ENCODE peak calls at places on chromosomes 2 and 18, in nine cellular contexts. One of them, this sample, is unnamed.

GRCh38 chr2:31297751-31298150 is 63.8 kb downstream of the EHD3 start:
- DNase-seq in left ventricle myocardium inferior: no peak
- DNase-seq in AG04449: no peak
- DNase-seq in breast epithelium: no peak
- DNase-seq in A549: peak; percentile 42
- DNase-seq in endodermal cell: peak; percentile 45
- DNase-seq in foreskin fibroblast: peak; percentile 47
- DNase-seq in sigmoid colon: no peak
- DNase-seq in AG04450: no peak
- DNase-seq in this sample: no peak

GRCh38 chr2:175383286-175383685 is 201.8 kb upstream of the ATP5MC3 start:
- DNase-seq in breast epithelium: no peak
- DNase-seq in AG04449: no peak
- DNase-seq in endodermal cell: no peak
- DNase-seq in sigmoid colon: no peak
- DNase-seq in left ventricle myocardium inferior: no peak
- DNase-seq in A549: no peak
- DNase-seq in foreskin fibroblast: no peak
- DNase-seq in AG04450: no peak
- DNase-seq in this sample: no peak

GRCh38 chr2:96734899-96735585 is 4.8 kb downstream of the LMAN2L start:
- DNase-seq in foreskin fibroblast: no peak
- DNase-seq in AG04449: no peak
- DNase-seq in A549: no peak
- DNase-seq in sigmoid colon: peak; percentile 42
- DNase-seq in breast epithelium: no peak
- DNase-seq in endodermal cell: no peak
- DNase-seq in AG04450: no peak
- DNase-seq in left ventricle myocardium inferior: no peak
- DNase-seq in this sample: no peak

GRCh38 chr2:28378679-28379392 is 13.8 kb upstream of the FOSL2 start:
- DNase-seq in endodermal cell: no peak
- DNase-seq in AG04449: no peak
- DNase-seq in foreskin fibroblast: no peak
- DNase-seq in breast epithelium: no peak
- DNase-seq in sigmoid colon: no peak
- DNase-seq in AG04450: no peak
- DNase-seq in left ventricle myocardium inferior: no peak
- DNase-seq in A549: no peak
- DNase-seq in this sample: no peak

GRCh38 chr18:58497845-58498244 is 131.0 kb downstream of the ALPK2 start:
- DNase-seq in left ventricle myocardium inferior: no peak
- DNase-seq in A549: no peak
- DNase-seq in breast epithelium: no peak
- DNase-seq in endodermal cell: no peak
- DNase-seq in AG04449: no peak
- DNase-seq in foreskin fibroblast: peak; percentile 40
- DNase-seq in AG04450: no peak
- DNase-seq in sigmoid colon: no peak
- DNase-seq in this sample: no peak

GRCh38 chr2:105804266-105804665 is 59.6 kb downstream of the NCK2 start:
- DNase-seq in foreskin fibroblast: peak; percentile 24
- DNase-seq in AG04450: no peak
- DNase-seq in left ventricle myocardium inferior: no peak
- DNase-seq in A549: no peak
- DNase-seq in AG04449: no peak
- DNase-seq in sigmoid colon: no peak
- DNase-seq in breast epithelium: no peak
- DNase-seq in endodermal cell: no peak
- DNase-seq in this sample: no peak

GRCh38 chr2:220144411-220144810 is 517.0 kb downstream of the SLC4A3 start:
- DNase-seq in AG04450: peak; percentile 39
- DNase-seq in A549: no peak
- DNase-seq in breast epithelium: no peak
- DNase-seq in endodermal cell: no peak
- DNase-seq in AG04449: no peak
- DNase-seq in left ventricle myocardium inferior: no peak
- DNase-seq in foreskin fibroblast: peak; percentile 89
- DNase-seq in sigmoid colon: no peak
- DNase-seq in this sample: no peak

GRCh38 chr2:171541202-171541884 is 19.1 kb downstream of the CYBRD1 start:
- DNase-seq in endodermal cell: peak; percentile 74
- DNase-seq in AG04450: no peak
- DNase-seq in foreskin fibroblast: no peak
- DNase-seq in AG04449: no peak
- DNase-seq in A549: peak; percentile 52
- DNase-seq in sigmoid colon: no peak
- DNase-seq in left ventricle myocardium inferior: no peak
- DNase-seq in breast epithelium: no peak
- DNase-seq in this sample: no peak

GRCh38 chr2:171319164-171319810 is 114.5 kb downstream of the METTL8 start:
- DNase-seq in breast epithelium: no peak
- DNase-seq in AG04450: no peak
- DNase-seq in left ventricle myocardium inferior: no peak
- DNase-seq in foreskin fibroblast: peak; percentile 49
- DNase-seq in AG04449: peak; percentile 17
- DNase-seq in A549: no peak
- DNase-seq in endodermal cell: peak; percentile 72
- DNase-seq in sigmoid colon: no peak
- DNase-seq in this sample: no peak

GRCh38 chr2:9737053-9737875 is 106.0 kb upstream of the TAF1B start:
- DNase-seq in sigmoid colon: no peak
- DNase-seq in left ventricle myocardium inferior: no peak
- DNase-seq in breast epithelium: no peak
- DNase-seq in A549: peak; percentile 33
- DNase-seq in AG04450: no peak
- DNase-seq in endodermal cell: no peak
- DNase-seq in foreskin fibroblast: peak; percentile 42
- DNase-seq in AG04449: no peak
- DNase-seq in this sample: no peak

GRCh38 chr2:9738062-9738717 is 105.1 kb upstream of the TAF1B start:
- DNase-seq in endodermal cell: no peak
- DNase-seq in AG04450: no peak
- DNase-seq in A549: no peak
- DNase-seq in AG04449: no peak
- DNase-seq in foreskin fibroblast: no peak
- DNase-seq in left ventricle myocardium inferior: no peak
- DNase-seq in sigmoid colon: no peak
- DNase-seq in breast epithelium: no peak
- DNase-seq in this sample: no peak

GRCh38 chr2:9734308-9734707 is 103.5 kb upstream of the YWHAQ start:
- DNase-seq in sigmoid colon: no peak
- DNase-seq in foreskin fibroblast: no peak
- DNase-seq in breast epithelium: no peak
- DNase-seq in left ventricle myocardium inferior: no peak
- DNase-seq in AG04450: no peak
- DNase-seq in endodermal cell: no peak
- DNase-seq in AG04449: no peak
- DNase-seq in A549: no peak
- DNase-seq in this sample: no peak

GRCh38 chr2:9735335-9735734 is 104.5 kb upstream of the YWHAQ start:
- DNase-seq in left ventricle myocardium inferior: no peak
- DNase-seq in AG04450: no peak
- DNase-seq in foreskin fibroblast: no peak
- DNase-seq in A549: no peak
- DNase-seq in breast epithelium: no peak
- DNase-seq in sigmoid colon: no peak
- DNase-seq in AG04449: no peak
- DNase-seq in endodermal cell: no peak
- DNase-seq in this sample: no peak

GRCh38 chr2:9736008-9736407 is 105.2 kb upstream of the YWHAQ start:
- DNase-seq in endodermal cell: no peak
- DNase-seq in A549: no peak
- DNase-seq in sigmoid colon: no peak
- DNase-seq in foreskin fibroblast: no peak
- DNase-seq in AG04449: no peak
- DNase-seq in left ventricle myocardium inferior: no peak
- DNase-seq in breast epithelium: no peak
- DNase-seq in AG04450: no peak
- DNase-seq in this sample: no peak
- TF ChIP-seq CTCF in endodermal cell: no peak
- TF ChIP-seq CTCF in A549: no peak
- TF ChIP-seq CTCF in sigmoid colon: no peak
- TF ChIP-seq CTCF in foreskin fibroblast: no peak
- TF ChIP-seq CTCF in AG04449: no peak
- TF ChIP-seq CTCF in left ventricle myocardium inferior: no peak
- TF ChIP-seq CTCF in breast epithelium: no peak
- TF ChIP-seq CTCF in AG04450: no peak
- TF ChIP-seq CTCF in this sample: no peak

DNA sequence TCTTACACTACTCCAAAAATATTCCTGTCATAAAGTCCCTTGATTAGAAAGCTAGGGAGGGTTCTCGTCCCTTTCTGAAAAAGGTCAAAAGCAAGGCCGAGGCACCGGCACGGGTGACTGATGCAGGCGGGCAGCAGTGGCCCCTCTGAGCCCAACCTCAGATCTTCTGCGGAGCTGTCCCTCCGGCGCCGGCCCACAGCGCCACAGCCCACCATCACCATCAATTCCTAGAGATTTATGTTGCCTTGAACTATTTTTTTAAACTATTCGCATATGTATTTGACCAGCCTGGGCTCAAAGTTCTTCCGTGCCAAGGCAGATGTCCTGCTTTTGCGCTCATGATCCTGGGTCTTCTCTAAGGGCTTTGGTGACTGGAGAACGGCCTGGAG is 26.8 kb downstream of the PRELID3A start:
- DNase-seq in endodermal cell: no peak
- DNase-seq in AG04449: no peak
- DNase-seq in foreskin fibroblast: no peak
- DNase-seq in left ventricle myocardium inferior: no peak
- DNase-seq in sigmoid colon: no peak
- DNase-seq in breast epithelium: no peak
- DNase-seq in AG04450: no peak
- DNase-seq in A549: no peak
- DNase-seq in this sample: no peak
- TF ChIP-seq CTCF in endodermal cell: no peak
- TF ChIP-seq CTCF in AG04449: no peak
- TF ChIP-seq CTCF in foreskin fibroblast: no peak
- TF ChIP-seq CTCF in left ventricle myocardium inferior: no peak
- TF ChIP-seq CTCF in sigmoid colon: no peak
- TF ChIP-seq CTCF in breast epithelium: no peak
- TF ChIP-seq CTCF in AG04450: no peak
- TF ChIP-seq CTCF in A549: no peak
- TF ChIP-seq CTCF in this sample: no peak

DNA sequence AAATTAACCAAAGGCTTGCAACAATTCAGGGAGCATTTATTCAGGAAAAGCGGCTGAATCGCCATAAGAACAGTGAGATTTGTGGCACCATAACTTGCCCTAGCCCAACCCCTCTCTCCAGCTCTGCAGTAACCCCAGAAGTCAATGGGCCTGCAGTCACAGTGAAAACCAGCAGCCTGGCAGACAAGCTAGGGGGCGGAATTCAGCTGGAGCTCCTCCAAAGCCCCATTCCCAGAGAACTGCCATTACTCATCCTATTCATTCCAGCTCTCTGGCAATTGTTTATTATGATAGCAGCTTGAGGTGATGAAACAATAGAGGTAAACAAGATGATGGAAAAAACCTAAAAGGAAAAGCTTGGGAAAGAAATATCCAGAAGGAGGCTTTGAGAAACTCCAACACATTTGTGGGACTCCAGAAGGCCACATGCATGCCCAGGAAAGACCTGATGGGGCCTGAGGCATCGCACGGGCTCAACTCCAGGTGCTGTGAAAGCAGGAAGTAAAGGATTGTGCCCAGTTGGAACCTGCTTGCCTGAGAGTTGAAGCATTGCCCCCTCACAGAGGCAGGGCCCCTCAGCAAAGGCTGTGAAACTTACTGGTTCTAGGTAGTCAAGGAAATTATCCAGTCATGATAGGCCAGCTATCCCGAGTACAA is 126.8 kb downstream of the TWIST2 start:
- DNase-seq in endodermal cell: peak; percentile 80
- DNase-seq in AG04450: peak; percentile 76
- DNase-seq in foreskin fibroblast: peak; percentile 94
- DNase-seq in sigmoid colon: peak; percentile 77
- DNase-seq in left ventricle myocardium inferior: no peak
- DNase-seq in A549: peak; percentile 80
- DNase-seq in breast epithelium: no peak
- DNase-seq in AG04449: peak; percentile 37
- DNase-seq in this sample: no peak
- TF ChIP-seq CTCF in endodermal cell: peak; percentile 63
- TF ChIP-seq CTCF in AG04450: peak; percentile 68
- TF ChIP-seq CTCF in foreskin fibroblast: peak; percentile 62
- TF ChIP-seq CTCF in sigmoid colon: no peak
- TF ChIP-seq CTCF in left ventricle myocardium inferior: no peak
- TF ChIP-seq CTCF in A549: peak; percentile 33
- TF ChIP-seq CTCF in breast epithelium: no peak
- TF ChIP-seq CTCF in AG04449: peak; percentile 53
- TF ChIP-seq CTCF in this sample: no peak

GRCh38 chr2:9570182-9571060 is 14.8 kb upstream of the ADAM17 start:
- DNase-seq in left ventricle myocardium inferior: no peak
- DNase-seq in AG04450: no peak
- DNase-seq in AG04449: no peak
- DNase-seq in breast epithelium: no peak
- DNase-seq in endodermal cell: no peak
- DNase-seq in foreskin fibroblast: peak; percentile 55
- DNase-seq in A549: no peak
- DNase-seq in sigmoid colon: no peak
- DNase-seq in this sample: no peak
- TF ChIP-seq CTCF in left ventricle myocardium inferior: no peak
- TF ChIP-seq CTCF in AG04450: peak; percentile 26
- TF ChIP-seq CTCF in AG04449: no peak
- TF ChIP-seq CTCF in breast epithelium: no peak
- TF ChIP-seq CTCF in endodermal cell: no peak
- TF ChIP-seq CTCF in foreskin fibroblast: peak; percentile 14
- TF ChIP-seq CTCF in A549: peak; percentile 10
- TF ChIP-seq CTCF in sigmoid colon: no peak
- TF ChIP-seq CTCF in this sample: no peak

GRCh38 chr2:118815314-118815713 is 32.1 kb downstream of the EN1 start:
- DNase-seq in A549: no peak
- DNase-seq in endodermal cell: no peak
- DNase-seq in foreskin fibroblast: no peak
- DNase-seq in breast epithelium: no peak
- DNase-seq in AG04450: no peak
- DNase-seq in sigmoid colon: no peak
- DNase-seq in left ventricle myocardium inferior: no peak
- DNase-seq in AG04449: no peak
- DNase-seq in this sample: no peak
- TF ChIP-seq CTCF in A549: no peak
- TF ChIP-seq CTCF in endodermal cell: peak; percentile 30
- TF ChIP-seq CTCF in foreskin fibroblast: no peak
- TF ChIP-seq CTCF in breast epithelium: no peak
- TF ChIP-seq CTCF in AG04450: no peak
- TF ChIP-seq CTCF in sigmoid colon: no peak
- TF ChIP-seq CTCF in left ventricle myocardium inferior: no peak
- TF ChIP-seq CTCF in AG04449: no peak
- TF ChIP-seq CTCF in this sample: no peak

DNA sequence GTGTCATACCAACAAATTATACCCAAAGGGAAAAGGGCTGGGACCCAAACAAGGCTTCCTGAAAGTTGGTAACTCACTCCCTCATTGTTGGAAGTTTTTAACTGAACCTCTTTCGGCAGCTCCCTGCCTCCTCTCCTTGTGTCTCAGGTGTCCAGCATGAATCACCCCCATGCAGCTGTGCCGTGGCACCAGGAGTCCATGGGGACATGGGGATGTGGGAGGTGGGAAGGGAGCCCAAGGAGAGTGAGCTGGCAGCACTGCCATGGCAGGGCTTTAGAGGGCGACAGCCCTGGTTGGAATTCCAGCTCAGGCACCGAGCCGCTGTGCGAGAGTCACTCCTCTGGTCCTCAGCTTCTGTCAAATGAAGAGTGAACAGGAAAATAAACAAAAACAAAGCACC is 12.5 kb upstream of the GYPC start:
- DNase-seq in endodermal cell: peak; percentile 71
- DNase-seq in sigmoid colon: no peak
- DNase-seq in breast epithelium: no peak
- DNase-seq in foreskin fibroblast: no peak
- DNase-seq in AG04450: no peak
- DNase-seq in A549: no peak
- DNase-seq in AG04449: no peak
- DNase-seq in left ventricle myocardium inferior: no peak
- DNase-seq in this sample: no peak
- TF ChIP-seq CTCF in endodermal cell: peak; percentile 61
- TF ChIP-seq CTCF in sigmoid colon: no peak
- TF ChIP-seq CTCF in breast epithelium: no peak
- TF ChIP-seq CTCF in foreskin fibroblast: no peak
- TF ChIP-seq CTCF in AG04450: no peak
- TF ChIP-seq CTCF in A549: no peak
- TF ChIP-seq CTCF in AG04449: no peak
- TF ChIP-seq CTCF in left ventricle myocardium inferior: peak; percentile 15
- TF ChIP-seq CTCF in this sample: no peak